ENCODE peak calls at places on chromosomes 12 and 14, in eight cellular contexts. Z is retinal pigment epithelial cell, A is HepG2, W is adipocyte, Q is choroid plexus epithelial cell, C is skeletal muscle cell, K is adrenal gland, T is fibroblast of pulmonary artery. I is an unnamed sample.
A peak's percentile ranks its signal among the peaks of the same experiment; 100 is the strongest.

GRCh38 chr12:15855646-15856045 is 26.5 kb upstream of the STRAP start:
- DNase-seq in A (no peak), T (peak; percentile 31), Q (peak; percentile 73), K (no peak), Z (no peak), C (peak; percentile 34), W (peak; percentile 61), I (no peak)

GRCh38 chr12:121131941-121132341 is 735 bp upstream of the P2RX7 start:
- DNase-seq in W (no peak), A (no peak), Z (no peak), K (no peak), Q (no peak), T (no peak), C (no peak), I (no peak)

GRCh38 chr12:203462-204260 is 10.3 kb downstream of the SLC6A12 start:
- DNase-seq in Z (no peak), Q (no peak), C (no peak), K (no peak), T (no peak), A (no peak), W (peak; percentile 17), I (no peak)

GRCh38 chr12:12872934-12873275 is 18.5 kb upstream of the GPRC5A start:
- DNase-seq in T (no peak), Q (peak; percentile 37), K (no peak), A (no peak), C (no peak), Z (no peak), W (no peak), I (no peak)

GRCh38 chr14:94550041-94550440 is 11.2 kb upstream of the SERPINA4 start:
- DNase-seq in C (no peak), Q (no peak), Z (no peak), T (no peak), K (peak; percentile 25), A (no peak), W (no peak), I (no peak)

GRCh38 chr14:94602722-94603121 is 9.5 kb upstream of the SERPINA3 start:
- DNase-seq in T (no peak), C (no peak), Q (no peak), K (no peak), Z (no peak), W (no peak), A (no peak), I (no peak)

GRCh38 chr14:94455928-94456327 is 3.3 kb upstream of the SERPINA11 start:
- DNase-seq in A (peak; percentile 83), Z (no peak), Q (no peak), C (no peak), W (no peak), K (no peak), T (no peak), I (no peak)

GRCh38 chr12:130335517-130336392 is 1.9 kb upstream of the PIWIL1 start:
- DNase-seq in T (peak; percentile 66), A (peak; percentile 52), C (peak; percentile 4), K (peak; percentile 74), Z (peak; percentile 0), Q (peak; percentile 76), W (peak; percentile 84), I (no peak)

GRCh38 chr12:13347241-13348043 is 150.9 kb downstream of the EMP1 start:
- DNase-seq in T (peak; percentile 36), Q (peak; percentile 26), Z (no peak), W (peak; percentile 64), C (peak; percentile 93), A (no peak), K (no peak), I (peak; percentile 59)

GRCh38 chr12:24227550-24227949 is 278.1 kb upstream of the SOX5 start:
- DNase-seq in Q (peak; percentile 41), A (no peak), T (no peak), K (no peak), Z (no peak), W (no peak), C (no peak), I (no peak)

GRCh38 chr12:58502236-58502635 is 418.1 kb downstream of the LRIG3 start:
- DNase-seq in W (peak; percentile 15), Z (no peak), Q (peak; percentile 13), T (no peak), A (no peak), K (no peak), C (no peak), I (no peak)

GRCh38 chr12:117202033-117202432 is 11.8 kb upstream of the FBXO21 start:
- DNase-seq in C (no peak), Z (no peak), W (no peak), T (no peak), A (no peak), Q (no peak), K (no peak), I (no peak)

GRCh38 chr12:130396667-130397066 is 59.0 kb downstream of the PIWIL1 start:
- DNase-seq in A (no peak), K (no peak), Z (no peak), T (no peak), W (no peak), Q (no peak), C (no peak), I (no peak)

GRCh38 chr12:26754148-26754547 is 78.8 kb downstream of the ITPR2 start:
- DNase-seq in K (no peak), W (no peak), A (no peak), Z (no peak), C (no peak), Q (no peak), T (no peak), I (no peak)

GRCh38 chr14:93787465-93788306 is 599 bp downstream of the PRIMA1 start:
- DNase-seq in Q (no peak), T (no peak), C (no peak), K (no peak), W (no peak), A (no peak), Z (no peak), I (no peak)

GRCh38 chr12:46886541-46887041 is 60.8 kb upstream of the SLC38A4 start:
- DNase-seq in K (no peak), Z (no peak), C (peak; percentile 71), A (peak; percentile 2), W (peak; percentile 24), T (peak; percentile 11), Q (peak; percentile 25), I (peak; percentile 88)

GRCh38 chr14:50831704-50832130 is 755 bp upstream of the NIN start:
- DNase-seq in K (no peak), Q (no peak), W (no peak), T (no peak), C (no peak), Z (no peak), A (no peak), I (no peak)

GRCh38 chr14:58863576-58864345 is 226.0 kb downstream of the DACT1 start:
- DNase-seq in Z (no peak), T (no peak), K (no peak), A (no peak), C (no peak), Q (no peak), W (no peak), I (no peak)

DNA sequence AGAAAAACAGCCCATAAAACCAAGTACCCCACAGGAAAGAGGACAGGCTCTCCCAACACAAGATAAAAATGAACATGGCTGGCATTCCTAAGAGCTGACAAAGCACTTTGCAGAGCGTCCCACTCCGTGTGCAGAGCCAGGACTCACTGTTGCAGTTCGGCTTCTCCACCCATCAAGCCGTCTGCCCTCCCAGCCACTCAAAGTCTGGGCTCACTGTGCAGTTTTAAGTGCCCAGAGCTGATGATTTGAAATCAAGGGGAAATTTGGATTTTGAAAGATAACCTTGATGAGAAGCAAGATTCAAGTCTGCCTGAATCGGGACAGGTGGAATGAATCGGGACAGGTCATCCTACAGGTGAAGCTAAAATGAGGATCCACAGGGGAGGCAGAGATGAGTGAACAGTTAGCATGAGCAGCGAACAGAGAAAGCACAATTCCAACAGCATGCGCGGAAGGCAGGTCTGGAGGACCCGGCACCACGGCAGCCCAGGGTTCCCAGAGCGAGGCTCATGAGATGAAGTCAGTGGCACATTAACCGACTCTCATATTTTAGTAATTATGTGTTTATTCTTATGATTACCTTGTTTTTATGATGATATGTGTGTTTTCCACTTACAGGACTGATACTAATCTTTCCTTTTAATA is 39.8 kb upstream of the GPR68 start:
- DNase-seq in C (peak; percentile 25), Z (no peak), A (no peak), K (peak; percentile 56), T (peak; percentile 78), Q (peak; percentile 68), W (peak; percentile 78), I (peak; percentile 47)
- H3K4me3 ChIP-seq in C (no peak overlapping the region), Z (no peak overlapping the region), A (no peak overlapping the region), K (no peak overlapping the region), T (no peak overlapping the region), Q (no peak overlapping the region), W (no peak overlapping the region), I (no peak overlapping the region)

DNA sequence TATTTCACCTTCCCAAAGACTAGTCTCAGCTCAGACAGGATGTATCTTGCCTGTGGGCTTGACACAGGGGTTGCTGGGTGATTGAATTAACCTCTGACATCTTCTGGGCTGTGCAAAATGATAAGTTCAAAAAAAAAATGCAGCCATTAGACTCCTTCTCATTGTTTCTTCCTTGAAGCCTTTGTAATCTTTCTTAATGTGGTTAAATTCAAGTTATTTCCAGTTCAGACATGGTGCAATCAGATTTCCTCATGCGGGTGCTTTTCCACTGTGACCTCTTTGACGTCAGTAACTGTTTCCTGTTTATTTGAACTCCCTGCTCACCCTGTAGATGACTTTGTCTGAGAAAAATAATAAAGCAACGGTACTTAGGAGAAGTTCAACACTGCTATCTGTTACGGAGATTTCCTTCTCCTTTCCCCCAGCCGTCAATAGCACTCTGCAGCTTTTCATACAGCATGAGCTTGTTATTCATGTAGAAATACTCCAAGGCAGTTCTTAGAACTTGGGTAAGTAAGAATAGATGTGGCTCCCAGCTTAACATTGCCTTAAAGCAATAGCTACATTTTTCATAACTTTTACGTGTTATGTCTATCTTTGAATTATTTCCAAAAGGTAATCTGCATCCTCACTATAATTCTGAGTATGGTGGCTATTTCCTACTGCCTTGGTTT is 155.5 kb downstream of the PRKCH start:
- DNase-seq in Z (peak; percentile 91), K (peak; percentile 91), Q (peak; percentile 99), C (peak; percentile 95), A (no peak), T (peak; percentile 100), W (peak; percentile 83), I (peak; percentile 73)
- H3K4me3 ChIP-seq in Z (no peak overlapping the region), K (no peak overlapping the region), Q (peak overlapping the region; percentile 20), C (peak overlapping the region; percentile 8), A (no peak overlapping the region), T (peak overlapping the region; percentile 28), W (peak overlapping the region; percentile 46), I (no peak overlapping the region)

DNA sequence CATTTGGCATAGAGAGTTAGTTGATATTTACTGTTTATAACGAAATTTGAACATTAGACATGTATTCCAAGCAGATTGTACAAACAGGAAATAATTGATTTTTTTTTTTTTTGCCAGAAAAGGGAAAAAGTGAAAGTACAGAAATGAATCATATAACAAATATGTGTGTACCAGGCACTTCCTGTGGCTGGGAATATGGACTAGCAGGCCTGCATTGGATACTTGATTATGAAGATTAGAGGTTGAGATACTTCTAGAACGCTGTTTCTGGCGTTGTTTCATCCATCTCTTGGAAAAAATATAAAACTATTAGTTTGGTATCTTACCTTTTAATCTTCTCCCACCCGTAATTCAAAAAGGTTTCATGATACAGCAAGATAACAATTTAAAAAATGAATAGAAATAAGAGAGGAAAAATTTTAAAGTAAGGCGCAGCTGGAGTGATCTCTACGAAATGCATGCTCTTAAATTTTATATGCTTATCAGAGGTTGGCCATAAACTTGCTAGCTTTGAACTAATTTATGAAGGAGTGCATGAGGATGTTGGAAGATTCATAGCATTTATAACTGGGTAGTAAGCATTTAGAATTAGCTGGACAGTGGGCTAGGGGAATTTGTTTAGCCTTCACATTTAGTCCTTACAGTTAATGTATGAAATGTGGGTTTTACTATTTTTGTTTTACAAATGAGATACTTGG is 90.8 kb downstream of the AEBP2 start:
- DNase-seq in Z (no peak), K (no peak), C (no peak), W (peak; percentile 57), Q (peak; percentile 76), T (peak; percentile 63), A (no peak), I (no peak)
- H3K4me3 ChIP-seq in Z (no peak overlapping the region), K (no peak overlapping the region), C (no peak overlapping the region), W (peak overlapping the region; percentile 62), Q (no peak overlapping the region), T (no peak overlapping the region), A (no peak overlapping the region), I (no peak overlapping the region)

GRCh38 chr14:22564463-22564862 is 24.6 kb downstream of the DAD1 start:
- DNase-seq in T (no peak), W (no peak), Q (no peak), C (no peak), A (no peak), Z (no peak), K (no peak), I (no peak)
- H3K4me3 ChIP-seq in T (no peak overlapping the region), W (no peak overlapping the region), Q (no peak overlapping the region), C (no peak overlapping the region), A (no peak overlapping the region), Z (no peak overlapping the region), K (no peak overlapping the region), I (no peak overlapping the region)

I was measured in AG04449.